ENCODE peak calls at places on chromosome 4, in six cellular contexts. One of them, this sample, is unnamed.

GRCh38 chr4:10965196-10965595 is 280.6 kb upstream of the CLNK start:
- DNase-seq in astrocyte of the spinal cord: peak; percentile 75
- DNase-seq in left ventricle myocardium inferior: no peak
- DNase-seq in mucosa of descending colon: no peak
- DNase-seq in breast epithelium: no peak
- DNase-seq in fibroblast of lung: peak; percentile 1
- DNase-seq in this sample: peak; percentile 5

GRCh38 chr4:17780461-17781071 is 855 bp downstream of the FAM184B start:
- DNase-seq in left ventricle myocardium inferior: no peak
- DNase-seq in mucosa of descending colon: no peak
- DNase-seq in astrocyte of the spinal cord: peak; percentile 15
- DNase-seq in fibroblast of lung: peak; percentile 69
- DNase-seq in breast epithelium: no peak
- DNase-seq in this sample: no peak

GRCh38 chr4:127634181-127634580 is 1.4 kb downstream of the INTU start:
- DNase-seq in left ventricle myocardium inferior: no peak
- DNase-seq in mucosa of descending colon: no peak
- DNase-seq in fibroblast of lung: peak; percentile 87
- DNase-seq in breast epithelium: no peak
- DNase-seq in astrocyte of the spinal cord: peak; percentile 64
- DNase-seq in this sample: no peak

GRCh38 chr4:174697896-174698295 is 131.2 kb downstream of the GLRA3 start:
- DNase-seq in fibroblast of lung: no peak
- DNase-seq in left ventricle myocardium inferior: no peak
- DNase-seq in breast epithelium: no peak
- DNase-seq in mucosa of descending colon: no peak
- DNase-seq in astrocyte of the spinal cord: no peak
- DNase-seq in this sample: no peak

GRCh38 chr4:3122081-3122563 is 47.6 kb downstream of the HTT start:
- DNase-seq in mucosa of descending colon: no peak
- DNase-seq in left ventricle myocardium inferior: no peak
- DNase-seq in fibroblast of lung: peak; percentile 39
- DNase-seq in breast epithelium: no peak
- DNase-seq in astrocyte of the spinal cord: peak; percentile 36
- DNase-seq in this sample: peak; percentile 50

GRCh38 chr4:147981305-147981704 is 249.4 kb downstream of the ARHGAP10 start:
- DNase-seq in mucosa of descending colon: no peak
- DNase-seq in left ventricle myocardium inferior: no peak
- DNase-seq in breast epithelium: no peak
- DNase-seq in fibroblast of lung: peak; percentile 78
- DNase-seq in astrocyte of the spinal cord: peak; percentile 66
- DNase-seq in this sample: peak; percentile 31

GRCh38 chr4:62470020-62470419 is 1269.9 kb downstream of the ADGRL3 start:
- DNase-seq in left ventricle myocardium inferior: no peak
- DNase-seq in mucosa of descending colon: no peak
- DNase-seq in astrocyte of the spinal cord: no peak
- DNase-seq in breast epithelium: no peak
- DNase-seq in fibroblast of lung: no peak
- DNase-seq in this sample: no peak

GRCh38 chr4:185933078-185933581 is 121.1 kb upstream of the SORBS2 start:
- DNase-seq in astrocyte of the spinal cord: peak; percentile 93
- DNase-seq in left ventricle myocardium inferior: no peak
- DNase-seq in mucosa of descending colon: no peak
- DNase-seq in breast epithelium: no peak
- DNase-seq in fibroblast of lung: peak; percentile 87
- DNase-seq in this sample: peak; percentile 37

GRCh38 chr4:72770708-72771107 is 201.7 kb upstream of the ADAMTS3 start:
- DNase-seq in breast epithelium: no peak
- DNase-seq in left ventricle myocardium inferior: no peak
- DNase-seq in astrocyte of the spinal cord: no peak
- DNase-seq in mucosa of descending colon: no peak
- DNase-seq in fibroblast of lung: no peak
- DNase-seq in this sample: no peak

GRCh38 chr4:119521306-119521705 is 107.3 kb downstream of the PDE5A start:
- DNase-seq in fibroblast of lung: no peak
- DNase-seq in astrocyte of the spinal cord: no peak
- DNase-seq in breast epithelium: no peak
- DNase-seq in mucosa of descending colon: no peak
- DNase-seq in left ventricle myocardium inferior: no peak
- DNase-seq in this sample: no peak

GRCh38 chr4:135418353-135418752 is 1216.8 kb upstream of the PABPC4L start:
- DNase-seq in astrocyte of the spinal cord: no peak
- DNase-seq in mucosa of descending colon: no peak
- DNase-seq in left ventricle myocardium inferior: no peak
- DNase-seq in breast epithelium: no peak
- DNase-seq in fibroblast of lung: peak; percentile 29
- DNase-seq in this sample: no peak

GRCh38 chr4:159024266-159024665 is 78.6 kb upstream of the RAPGEF2 start:
- DNase-seq in breast epithelium: no peak
- DNase-seq in left ventricle myocardium inferior: no peak
- DNase-seq in mucosa of descending colon: no peak
- DNase-seq in fibroblast of lung: no peak
- DNase-seq in astrocyte of the spinal cord: no peak
- DNase-seq in this sample: no peak

GRCh38 chr4:158938462-158939044 is 164.3 kb upstream of the RAPGEF2 start:
- DNase-seq in mucosa of descending colon: no peak
- DNase-seq in left ventricle myocardium inferior: no peak
- DNase-seq in fibroblast of lung: peak; percentile 61
- DNase-seq in astrocyte of the spinal cord: peak; percentile 68
- DNase-seq in breast epithelium: no peak
- DNase-seq in this sample: peak; percentile 41

GRCh38 chr4:105631818-105632400 is 76.6 kb downstream of the INTS12 start:
- DNase-seq in mucosa of descending colon: no peak
- DNase-seq in fibroblast of lung: no peak
- DNase-seq in breast epithelium: no peak
- DNase-seq in astrocyte of the spinal cord: no peak
- DNase-seq in left ventricle myocardium inferior: no peak
- DNase-seq in this sample: no peak
- TF ChIP-seq CTCF in mucosa of descending colon: peak; percentile 18
- TF ChIP-seq CTCF in fibroblast of lung: no peak
- TF ChIP-seq CTCF in breast epithelium: peak; percentile 25
- TF ChIP-seq CTCF in astrocyte of the spinal cord: peak; percentile 26
- TF ChIP-seq CTCF in left ventricle myocardium inferior: no peak
- TF ChIP-seq CTCF in this sample: no peak

GRCh38 chr4:55123791-55124190 is 1.6 kb downstream of the KDR start:
- DNase-seq in left ventricle myocardium inferior: no peak
- DNase-seq in breast epithelium: no peak
- DNase-seq in astrocyte of the spinal cord: no peak
- DNase-seq in fibroblast of lung: no peak
- DNase-seq in mucosa of descending colon: no peak
- DNase-seq in this sample: no peak

GRCh38 chr4:55118397-55118796 is 7.0 kb downstream of the KDR start:
- DNase-seq in fibroblast of lung: no peak
- DNase-seq in left ventricle myocardium inferior: no peak
- DNase-seq in astrocyte of the spinal cord: no peak
- DNase-seq in breast epithelium: no peak
- DNase-seq in mucosa of descending colon: no peak
- DNase-seq in this sample: no peak

GRCh38 chr4:55122235-55122634 is 3.2 kb downstream of the KDR start:
- DNase-seq in left ventricle myocardium inferior: no peak
- DNase-seq in astrocyte of the spinal cord: no peak
- DNase-seq in breast epithelium: no peak
- DNase-seq in fibroblast of lung: no peak
- DNase-seq in mucosa of descending colon: no peak
- DNase-seq in this sample: no peak

GRCh38 chr4:55124337-55125076 is 888 bp downstream of the KDR start:
- DNase-seq in breast epithelium: no peak
- DNase-seq in mucosa of descending colon: peak; percentile 38
- DNase-seq in left ventricle myocardium inferior: peak; percentile 29
- DNase-seq in astrocyte of the spinal cord: peak; percentile 29
- DNase-seq in fibroblast of lung: no peak
- DNase-seq in this sample: no peak

GRCh38 chr4:55121246-55121645 is 4.1 kb downstream of the KDR start:
- DNase-seq in breast epithelium: no peak
- DNase-seq in mucosa of descending colon: no peak
- DNase-seq in left ventricle myocardium inferior: no peak
- DNase-seq in astrocyte of the spinal cord: no peak
- DNase-seq in fibroblast of lung: no peak
- DNase-seq in this sample: no peak
- H3K4me3 ChIP-seq in breast epithelium: no peak overlapping the region
- H3K4me3 ChIP-seq in mucosa of descending colon: no peak overlapping the region
- H3K4me3 ChIP-seq in left ventricle myocardium inferior: peak overlapping the region; percentile 81
- H3K4me3 ChIP-seq in astrocyte of the spinal cord: no peak overlapping the region
- H3K4me3 ChIP-seq in fibroblast of lung: no peak overlapping the region
- H3K4me3 ChIP-seq in this sample: no peak overlapping the region

DNA sequence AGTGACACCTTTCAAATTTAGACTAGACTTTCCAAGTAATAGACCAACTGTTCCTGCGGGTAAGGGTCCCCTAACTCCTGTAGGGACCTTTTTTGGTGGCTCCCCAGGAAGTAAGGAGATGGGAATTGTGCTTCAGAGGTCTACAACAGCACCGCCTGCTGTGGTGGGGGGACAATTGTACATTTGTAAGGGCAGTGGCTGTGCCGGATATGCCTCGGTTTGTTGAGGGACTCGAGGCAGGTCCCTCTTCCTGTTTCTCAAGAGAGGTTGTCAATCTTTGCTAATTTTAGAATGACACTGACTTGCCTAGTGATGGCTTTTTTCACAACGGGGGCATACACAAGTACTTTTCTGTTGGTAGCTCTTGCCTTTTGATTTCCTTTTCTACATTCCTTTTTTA is 15.5 kb upstream of the HSD17B11 start:
- DNase-seq in astrocyte of the spinal cord: no peak
- DNase-seq in fibroblast of lung: no peak
- DNase-seq in left ventricle myocardium inferior: no peak
- DNase-seq in mucosa of descending colon: no peak
- DNase-seq in breast epithelium: no peak
- DNase-seq in this sample: no peak
- TF ChIP-seq CTCF in astrocyte of the spinal cord: no peak
- TF ChIP-seq CTCF in fibroblast of lung: no peak
- TF ChIP-seq CTCF in left ventricle myocardium inferior: no peak
- TF ChIP-seq CTCF in mucosa of descending colon: no peak
- TF ChIP-seq CTCF in breast epithelium: no peak
- TF ChIP-seq CTCF in this sample: no peak

GRCh38 chr4:153346031-153346430 is 1.5 kb downstream of the MND1 start:
- DNase-seq in mucosa of descending colon: no peak
- DNase-seq in breast epithelium: no peak
- DNase-seq in fibroblast of lung: no peak
- DNase-seq in left ventricle myocardium inferior: no peak
- DNase-seq in astrocyte of the spinal cord: no peak
- DNase-seq in this sample: no peak
- H3K4me3 ChIP-seq in mucosa of descending colon: no peak overlapping the region
- H3K4me3 ChIP-seq in breast epithelium: no peak overlapping the region
- H3K4me3 ChIP-seq in fibroblast of lung: peak overlapping the region; percentile 83
- H3K4me3 ChIP-seq in left ventricle myocardium inferior: peak overlapping the region; percentile 81
- H3K4me3 ChIP-seq in astrocyte of the spinal cord: peak overlapping the region; percentile 57
- H3K4me3 ChIP-seq in this sample: peak overlapping the region; percentile 70

GRCh38 chr4:70737409-70737808 is 15.6 kb downstream of the RUFY3 start:
- DNase-seq in astrocyte of the spinal cord: no peak
- DNase-seq in mucosa of descending colon: no peak
- DNase-seq in left ventricle myocardium inferior: no peak
- DNase-seq in breast epithelium: no peak
- DNase-seq in fibroblast of lung: no peak
- DNase-seq in this sample: no peak
- TF ChIP-seq CTCF in astrocyte of the spinal cord: no peak
- TF ChIP-seq CTCF in mucosa of descending colon: no peak
- TF ChIP-seq CTCF in left ventricle myocardium inferior: no peak
- TF ChIP-seq CTCF in breast epithelium: no peak
- TF ChIP-seq CTCF in fibroblast of lung: no peak
- TF ChIP-seq CTCF in this sample: no peak

DNA sequence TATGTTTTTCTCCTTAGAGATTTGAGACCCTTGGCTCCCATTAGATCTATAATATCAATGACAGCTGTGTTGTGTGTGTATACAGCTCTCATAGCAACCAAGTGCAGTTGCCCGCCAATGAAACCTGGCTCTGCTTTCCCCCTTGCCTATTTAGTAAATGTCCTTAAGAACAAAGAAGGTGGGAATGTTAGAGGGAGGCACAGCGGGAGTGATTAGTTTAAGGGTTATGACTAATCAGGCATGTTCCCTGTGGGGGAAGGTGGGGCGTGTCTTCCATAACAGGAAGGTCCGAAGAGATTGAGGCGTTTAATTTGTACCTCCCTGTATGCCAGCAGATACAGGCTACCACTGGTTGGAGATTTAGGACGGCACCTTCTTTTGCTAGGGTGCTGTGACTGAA is 100.5 kb upstream of the TBC1D9 start:
- DNase-seq in astrocyte of the spinal cord: peak; percentile 91
- DNase-seq in breast epithelium: no peak
- DNase-seq in left ventricle myocardium inferior: no peak
- DNase-seq in fibroblast of lung: peak; percentile 88
- DNase-seq in mucosa of descending colon: no peak
- DNase-seq in this sample: peak; percentile 98
- H3K4me3 ChIP-seq in astrocyte of the spinal cord: no peak overlapping the region
- H3K4me3 ChIP-seq in breast epithelium: no peak overlapping the region
- H3K4me3 ChIP-seq in left ventricle myocardium inferior: no peak overlapping the region
- H3K4me3 ChIP-seq in fibroblast of lung: no peak overlapping the region
- H3K4me3 ChIP-seq in mucosa of descending colon: no peak overlapping the region
- H3K4me3 ChIP-seq in this sample: peak overlapping the region; percentile 19

DNA sequence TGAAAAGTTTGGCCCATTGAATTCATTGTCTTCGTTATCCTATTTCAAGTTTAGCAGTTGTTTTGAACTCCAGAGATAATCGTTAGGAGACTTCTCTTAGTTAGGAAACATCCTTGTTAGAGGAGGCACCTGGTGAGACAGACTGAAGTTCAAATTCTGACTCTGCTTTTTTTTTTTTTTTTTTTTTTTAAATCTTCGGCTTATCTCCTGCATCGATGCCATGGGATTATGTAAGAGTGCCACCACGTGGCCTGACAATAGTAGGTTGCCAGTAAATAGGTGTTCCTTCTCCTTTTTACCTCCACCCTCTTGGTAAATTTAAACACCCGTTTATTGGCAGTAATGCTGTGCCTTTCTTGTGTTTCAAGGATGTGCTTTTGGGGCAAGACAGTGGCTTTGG is 149.3 kb downstream of the SOWAHB start:
- DNase-seq in mucosa of descending colon: no peak
- DNase-seq in breast epithelium: no peak
- DNase-seq in left ventricle myocardium inferior: no peak
- DNase-seq in fibroblast of lung: peak; percentile 49
- DNase-seq in astrocyte of the spinal cord: peak; percentile 62
- DNase-seq in this sample: no peak
- TF ChIP-seq CTCF in mucosa of descending colon: no peak
- TF ChIP-seq CTCF in breast epithelium: no peak
- TF ChIP-seq CTCF in left ventricle myocardium inferior: no peak
- TF ChIP-seq CTCF in fibroblast of lung: no peak
- TF ChIP-seq CTCF in astrocyte of the spinal cord: peak; percentile 42
- TF ChIP-seq CTCF in this sample: peak; percentile 41

DNA sequence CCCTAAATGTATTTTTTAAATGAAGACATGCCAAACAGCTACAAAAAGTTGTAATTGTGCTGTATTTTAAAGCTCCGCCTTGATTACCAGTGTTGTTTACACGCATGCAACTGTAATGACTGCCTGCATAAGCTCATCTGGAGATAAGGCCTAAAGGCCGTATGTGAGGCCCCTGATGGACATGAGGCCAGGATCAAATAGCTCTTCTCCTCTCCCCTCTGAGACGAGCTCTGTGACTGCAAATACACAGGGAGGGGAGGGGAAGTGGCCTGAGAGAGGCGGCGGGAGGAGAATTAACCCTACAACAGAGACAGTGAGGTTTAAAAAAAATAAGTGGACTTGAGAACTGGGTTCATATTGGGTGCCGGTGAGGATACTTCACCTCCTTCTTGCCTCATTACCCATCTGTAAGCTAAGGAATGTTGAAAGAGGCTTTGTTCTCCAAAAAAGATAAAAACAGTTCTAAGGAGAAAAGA is 95.4 kb downstream of the SOWAHB start:
- DNase-seq in mucosa of descending colon: no peak
- DNase-seq in left ventricle myocardium inferior: no peak
- DNase-seq in fibroblast of lung: peak; percentile 84
- DNase-seq in astrocyte of the spinal cord: peak; percentile 38
- DNase-seq in breast epithelium: no peak
- DNase-seq in this sample: no peak
- H3K4me3 ChIP-seq in mucosa of descending colon: no peak overlapping the region
- H3K4me3 ChIP-seq in left ventricle myocardium inferior: peak overlapping the region; percentile 38
- H3K4me3 ChIP-seq in fibroblast of lung: no peak overlapping the region
- H3K4me3 ChIP-seq in astrocyte of the spinal cord: no peak overlapping the region
- H3K4me3 ChIP-seq in breast epithelium: no peak overlapping the region
- H3K4me3 ChIP-seq in this sample: no peak overlapping the region

This sample was measured in astrocyte of the cerebellum.